ENCODE peak calls at places on chromosomes 1 and 21, in six cellular contexts. B is OCI-LY7, W is left ventricle myocardium inferior, Y is kidney, G is suprapubic skin, J is A673. N is an unnamed sample. For H3K9me3, the result is how much of the 10 kb centered on the place peaks cover.

GRCh38 chr1:220497220-220497756 is 30.6 kb upstream of the MARK1 start:
- DNase-seq in B (no peak), W (no peak), Y (no peak), G (no peak), J (no peak), N (no peak)

GRCh38 chr21:17343055-17343454 is 169.8 kb upstream of the CXADR start:
- DNase-seq in B (peak), W (no peak), Y (no peak), G (no peak), J (peak), N (no peak)

GRCh38 chr1:183163311-183163710 is 22.8 kb upstream of the LAMC2 start:
- DNase-seq in B (no peak), W (no peak), Y (no peak), G (no peak), J (no peak), N (no peak)

GRCh38 chr1:62294211-62294610 is 25.0 kb downstream of the KANK4 start:
- DNase-seq in B (peak), W (no peak), Y (no peak), G (no peak), J (peak), N (no peak)

GRCh38 chr1:8905582-8906191 is 27.2 kb upstream of the ENO1 start:
- DNase-seq in B (no peak), W (no peak), Y (no peak), G (no peak), J (no peak), N (no peak)

GRCh38 chr1:171913385-171913784 is 72.1 kb downstream of the DNM3 start:
- DNase-seq in B (no peak), W (no peak), Y (no peak), G (no peak), J (peak), N (peak)

GRCh38 chr1:79982218-79982617 is 975.7 kb upstream of the ADGRL4 start:
- DNase-seq in B (no peak), W (peak), Y (peak), G (peak), J (no peak), N (peak)

GRCh38 chr1:109546311-109547109 is 1.9 kb upstream of the GNAI3 start:
- DNase-seq in B (peak), W (peak), Y (peak), G (peak), J (peak), N (peak)

GRCh38 chr1:180948357-180948756 is 35.7 kb downstream of the KIAA1614 start:
- DNase-seq in B (no peak), W (no peak), Y (no peak), G (no peak), J (no peak), N (no peak)

GRCh38 chr1:42759114-42759513 is 7.7 kb downstream of the P3H1 start:
- DNase-seq in B (no peak), W (no peak), Y (no peak), G (no peak), J (no peak), N (no peak)

GRCh38 chr1:2238361-2239055 is 10.4 kb downstream of the SKI start:
- DNase-seq in B (no peak), W (no peak), Y (peak), G (no peak), J (no peak), N (peak)

GRCh38 chr1:227225715-227226346 is 92.5 kb downstream of the CDC42BPA start:
- DNase-seq in B (no peak), W (no peak), Y (no peak), G (no peak), J (no peak), N (no peak)

GRCh38 chr1:117339866-117340357 is 27.3 kb upstream of the MAN1A2 start:
- DNase-seq in B (peak), W (no peak), Y (no peak), G (no peak), J (peak), N (no peak)

GRCh38 chr1:192235127-192235526 is 76.9 kb downstream of the RGS18 start:
- DNase-seq in B (no peak), W (no peak), Y (no peak), G (no peak), J (peak), N (no peak)

GRCh38 chr1:6016191-6016865 is 24.1 kb upstream of the NPHP4 start:
- DNase-seq in B (no peak), W (peak), Y (peak), G (no peak), J (no peak), N (no peak)

GRCh38 chr1:185360714-185361113 is 43.7 kb upstream of the IVNS1ABP start:
- DNase-seq in B (no peak), W (no peak), Y (no peak), G (no peak), J (no peak), N (no peak)

GRCh38 chr1:202131956-202132821 is 9.5 kb downstream of the GPR37L1 start:
- DNase-seq in B (no peak), W (peak), Y (peak), G (no peak), J (no peak), N (peak)

GRCh38 chr1:25503551-25504426 is 39.6 kb upstream of the LDLRAP1 start:
- DNase-seq in B (peak), W (peak), Y (peak), G (no peak), J (peak), N (peak)

GRCh38 chr1:150076066-150076465 is 8.5 kb downstream of the VPS45 start:
- DNase-seq in B (no peak), W (no peak), Y (no peak), G (no peak), J (no peak), N (no peak)

GRCh38 chr1:214377886-214378285 is 96.9 kb downstream of the SMYD2 start:
- DNase-seq in B (no peak), W (no peak), Y (no peak), G (no peak), J (no peak), N (no peak)

GRCh38 chr1:7566417-7567375 is 204.4 kb upstream of the VAMP3 start:
- DNase-seq in B (no peak), W (no peak), Y (peak), G (no peak), J (no peak), N (no peak)

GRCh38 chr1:74246266-74246665 is 11.1 kb downstream of the TNNI3K start:
- DNase-seq in B (no peak), W (no peak), Y (no peak), G (no peak), J (no peak), N (no peak)

GRCh38 chr21:45811136-45811535 is 167.6 kb downstream of the PCBP3 start:
- DNase-seq in B (no peak), W (no peak), Y (no peak), G (peak), J (no peak), N (no peak)

GRCh38 chr1:226979517-226980121 is 39.5 kb downstream of the COQ8A start:
- DNase-seq in B (no peak), W (peak), Y (peak), G (peak), J (no peak), N (no peak)

GRCh38 chr1:36359383-36359782 is 26.3 kb downstream of the STK40 start:
- DNase-seq in B (no peak), W (no peak), Y (no peak), G (no peak), J (no peak), N (no peak)

GRCh38 chr1:245240648-245241165 is 85.9 kb downstream of the KIF26B start:
- DNase-seq in B (no peak), W (no peak), Y (no peak), G (no peak), J (no peak), N (no peak)

GRCh38 chr1:24464378-24464770 is 38.3 kb upstream of the RCAN3 start:
- DNase-seq in B (no peak), W (no peak), Y (no peak), G (no peak), J (peak), N (no peak)

DNA sequence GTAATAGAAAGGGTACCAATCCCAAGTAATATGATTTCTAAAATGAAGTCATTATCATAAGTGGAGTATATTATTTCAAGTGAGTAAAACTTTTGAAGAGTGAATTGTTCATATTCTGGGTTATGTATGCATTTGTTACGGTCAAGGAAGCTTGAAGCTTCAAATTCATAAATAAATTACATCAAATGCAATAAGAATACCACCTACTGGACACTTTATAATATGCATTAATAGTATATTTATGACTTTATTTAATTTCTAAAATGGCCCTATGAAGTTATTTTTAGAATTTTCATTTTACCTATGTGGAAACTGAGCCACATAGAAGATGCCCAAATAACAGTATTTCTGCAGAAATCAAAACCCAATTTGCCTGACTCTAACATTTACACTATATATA is 260.6 kb downstream of the SMYD3 start:
- DNase-seq in B (no peak), W (no peak), Y (no peak), G (no peak), J (no peak), N (no peak)
- TF ChIP-seq CTCF in B (no peak), W (no peak), Y (no peak), G (no peak), J (no peak), N (no peak)

GRCh38 chr21:27647401-27647800 is 680.5 kb upstream of the ADAMTS5 start:
- DNase-seq in B (no peak), W (no peak), Y (no peak), G (no peak), J (no peak), N (no peak)
- H3K9me3 ChIP-seq in B (under half), W (under half), Y (under half), G (under half), J (under half), N (under half)

GRCh38 chr1:38137164-38137563 is 90.6 kb upstream of the POU3F1 start:
- DNase-seq in B (no peak), W (no peak), Y (no peak), G (no peak), J (no peak), N (no peak)

GRCh38 chr1:38141483-38141882 is 94.9 kb upstream of the POU3F1 start:
- DNase-seq in B (no peak), W (no peak), Y (no peak), G (no peak), J (no peak), N (no peak)

GRCh38 chr1:38140025-38140487 is 93.5 kb upstream of the POU3F1 start:
- DNase-seq in B (no peak), W (no peak), Y (no peak), G (no peak), J (no peak), N (no peak)

GRCh38 chr1:38135621-38136414 is 89.2 kb upstream of the POU3F1 start:
- DNase-seq in B (no peak), W (no peak), Y (no peak), G (no peak), J (no peak), N (no peak)

GRCh38 chr1:38138498-38139233 is 92.1 kb upstream of the POU3F1 start:
- DNase-seq in B (no peak), W (peak), Y (peak), G (no peak), J (peak), N (peak)
- TF ChIP-seq CTCF in B (no peak), W (peak), Y (no peak), G (no peak), J (no peak), N (peak)

GRCh38 chr1:145711213-145711651 is 4.1 kb upstream of the PDZK1 start:
- DNase-seq in B (no peak), W (no peak), Y (peak), G (no peak), J (no peak), N (no peak)
- H3K9me3 ChIP-seq in B (under half), W (under half), Y (under half), G (under half), J (under half), N (under half)

GRCh38 chr1:32414186-32414886 is 20.1 kb upstream of the BSDC1 start:
- DNase-seq in B (no peak), W (no peak), Y (no peak), G (peak), J (no peak), N (no peak)
- TF ChIP-seq CTCF in B (peak), W (peak), Y (no peak), G (no peak), J (no peak), N (no peak)

DNA sequence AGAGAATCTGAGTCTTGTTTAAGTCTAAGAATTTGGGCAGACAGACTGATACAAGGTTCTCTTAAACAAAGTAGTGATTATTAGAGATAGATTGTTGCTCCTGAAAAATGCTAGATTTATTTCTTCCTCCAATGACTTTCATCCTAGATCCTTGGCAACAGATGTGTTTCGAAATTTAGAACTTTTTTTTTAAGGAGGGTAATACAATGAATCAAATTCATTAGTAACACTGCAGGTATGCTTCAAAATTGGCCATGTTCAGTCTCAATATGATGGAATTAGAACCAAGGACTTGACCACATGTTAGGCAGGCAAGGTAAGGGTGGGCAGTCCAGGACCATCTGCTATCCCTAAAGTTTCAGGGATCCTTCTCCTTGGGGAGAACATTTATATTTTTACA is 4.5 kb upstream of the LCE1F start:
- DNase-seq in B (no peak), W (no peak), Y (no peak), G (no peak), J (no peak), N (no peak)
- H3K9me3 ChIP-seq in B (under half), W (under half), Y (under half), G (under half), J (under half), N (under half)

GRCh38 chr1:94538243-94538827 is 3.2 kb downstream of the F3 start:
- DNase-seq in B (no peak), W (no peak), Y (no peak), G (no peak), J (no peak), N (no peak)
- TF ChIP-seq CTCF in B (no peak), W (peak), Y (no peak), G (no peak), J (no peak), N (no peak)

N was measured in pancreas.